ENCODE peak calls at places on chromosomes 5 and 9, in five cellular contexts. U is IMR-90, H is mesendoderm, V is H9, X is H1. T is an unnamed sample.

GRCh38 chr9:130290353-130291181 is 25.0 kb downstream of the HMCN2 start:
- DNase-seq in U (no peak), H (no peak), V (no peak), X (no peak), T (no peak)

GRCh38 chr9:135487281-135488012 is 7.9 kb downstream of the PPP1R26 start:
- DNase-seq in U (no peak), H (no peak), V (no peak), X (no peak), T (no peak)

GRCh38 chr9:134355561-134356278 is 29.5 kb downstream of the RXRA start:
- DNase-seq in U (no peak), H (no peak), V (no peak), X (no peak), T (no peak)

GRCh38 chr5:107215581-107215980 is 455.2 kb downstream of the EFNA5 start:
- DNase-seq in U (peak; percentile 4), H (no peak), V (no peak), X (no peak), T (no peak)

GRCh38 chr5:40909233-40909632 is at the start of gene C7:
- DNase-seq in U (peak; percentile 19), H (peak; percentile 29), V (no peak), X (no peak), T (no peak)

GRCh38 chr9:98118640-98119601 is at the start of gene TRIM14:
- DNase-seq in U (peak; percentile 55), H (peak; percentile 64), V (peak; percentile 80), X (peak; percentile 80), T (peak; percentile 32)

GRCh38 chr9:131264231-131264630 is 12.1 kb downstream of the FAM78A start:
- DNase-seq in U (no peak), H (no peak), V (peak; percentile 37), X (peak; percentile 47), T (no peak)

GRCh38 chr9:107484117-107484723 is 5.3 kb downstream of the KLF4 start:
- DNase-seq in U (peak; percentile 81), H (peak; percentile 79), V (no peak), X (no peak), T (peak; percentile 41)

GRCh38 chr5:37248387-37248969 is 698 bp downstream of the CPLANE1 start:
- DNase-seq in U (peak; percentile 4), H (peak; percentile 29), V (no peak), X (no peak), T (no peak)

GRCh38 chr5:74625742-74626241 is 14.7 kb downstream of the ENC1 start:
- DNase-seq in U (no peak), H (peak; percentile 94), V (peak; percentile 45), X (no peak), T (no peak)

GRCh38 chr5:6634327-6634713 is 1.1 kb downstream of the SRD5A1 start:
- DNase-seq in U (no peak), H (peak; percentile 21), V (no peak), X (no peak), T (no peak)

DNA sequence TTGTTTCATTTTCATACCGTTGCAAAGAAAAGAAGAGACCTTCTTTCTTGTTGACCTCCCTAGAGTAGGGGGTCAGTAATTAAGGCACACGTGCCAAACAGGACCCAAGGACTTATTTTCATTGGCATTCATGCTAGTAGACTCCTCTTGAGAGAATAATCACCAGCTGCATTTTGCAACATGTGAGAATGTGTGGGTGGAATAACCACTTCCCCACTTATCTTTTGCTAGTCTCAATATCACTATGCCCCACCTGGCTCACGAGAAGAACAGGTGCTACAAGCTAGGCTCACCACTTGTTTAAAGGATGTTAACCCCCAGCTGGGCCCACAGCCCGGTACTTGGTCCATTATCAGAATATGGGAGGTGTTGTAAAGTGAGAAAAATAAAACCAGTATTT is 460.7 kb upstream of the MEF2C start:
- DNase-seq in U (peak; percentile 16), H (no peak), V (no peak), X (no peak), T (no peak)
- H3K23ac ChIP-seq in U (no peak overlapping the region), H (no peak overlapping the region), V (no peak overlapping the region), X (no peak overlapping the region), T (no peak overlapping the region)

GRCh38 chr9:520315-520714 is 305.6 kb downstream of the DOCK8 start:
- DNase-seq in U (no peak), H (no peak), V (no peak), X (no peak), T (no peak)
- H2BK15ac ChIP-seq in U (no peak overlapping the region), H (no peak overlapping the region), V (no peak overlapping the region), X (no peak overlapping the region), T (no peak overlapping the region)

GRCh38 chr5:96243862-96244261 is 189.2 kb downstream of the PCSK1 start:
- DNase-seq in U (no peak), H (no peak), V (no peak), X (no peak), T (no peak)
- H3K4ac ChIP-seq in U (peak overlapping the region; percentile 97), H (no peak overlapping the region), V (no peak overlapping the region), X (no peak overlapping the region), T (no peak overlapping the region)

DNA sequence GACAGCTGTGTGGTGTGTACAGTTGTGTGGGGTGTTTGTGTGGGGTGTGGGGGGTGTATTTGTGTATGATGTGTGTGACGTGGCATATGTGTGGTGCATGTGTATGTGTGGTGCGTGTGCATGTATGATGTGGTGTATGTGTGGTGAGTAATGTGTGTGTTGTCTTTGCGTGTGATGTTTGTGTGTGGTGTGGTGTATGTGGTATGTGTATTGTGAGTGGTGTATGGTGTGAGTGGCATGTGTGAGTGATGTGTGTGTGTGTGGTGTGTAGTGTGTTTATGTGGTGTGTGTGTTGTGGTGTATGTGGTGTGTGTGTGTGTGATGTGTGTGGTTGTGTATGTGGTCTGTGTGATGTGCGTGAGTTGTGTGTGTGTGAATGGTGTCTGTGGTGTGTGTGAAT is 191.1 kb downstream of the MELK start:
- DNase-seq in U (no peak), H (no peak), V (no peak), X (no peak), T (no peak)
- H3K23ac ChIP-seq in U (no peak overlapping the region), H (no peak overlapping the region), V (no peak overlapping the region), X (no peak overlapping the region), T (peak overlapping the region; percentile 1)